ENCODE peak calls at places on chromosomes 4 and X, in six cellular contexts. E is NB4; Y is MV-4-11; G is substantia nigra; Z is stimulated activated CD4-positive, alpha-beta T cell treated with anti-CD3 and anti-CD28 coated beads, Interleukin-15, amount 100 ng/mL, for 24 hours; P is NCI-H526 treated with DMSO at 0.1 percent for 48 hours. M is an unnamed sample.

GRCh38 chr4:159504634-159505033 is 401.8 kb downstream of the RAPGEF2 start:
- DNase-seq in E (no peak), G (no peak), Y (no peak), P (no peak), Z (no peak), M (peak; percentile 87)

GRCh38 chr4:118289794-118290193 is 63.0 kb downstream of the PRSS12 start:
- DNase-seq in P (no peak), E (no peak), Y (no peak), G (no peak), Z (no peak), M (no peak)

GRCh38 chrX:129925305-129926092 is 19.5 kb downstream of the UTP14A start:
- DNase-seq in G (peak; percentile 36), Z (peak; percentile 70), Y (peak; percentile 76), E (peak; percentile 84), P (peak; percentile 39), M (peak; percentile 65)

GRCh38 chr4:67723949-67724348 is 23.0 kb upstream of the UBA6 start:
- DNase-seq in G (peak; percentile 8), P (no peak), E (no peak), Z (no peak), Y (no peak), M (no peak)

GRCh38 chr4:77776182-77777134 is 42.7 kb downstream of the CNOT6L start:
- DNase-seq in P (peak; percentile 79), Z (no peak), G (no peak), Y (no peak), E (no peak), M (no peak)

GRCh38 chr4:7236847-7237246 is 44.5 kb downstream of the SORCS2 start:
- DNase-seq in P (no peak), E (no peak), Z (no peak), G (no peak), Y (no peak), M (peak; percentile 58)

GRCh38 chr4:167581449-167581965 is 347.2 kb upstream of the SPOCK3 start:
- DNase-seq in E (no peak), G (no peak), Z (no peak), Y (no peak), P (no peak), M (peak; percentile 2)

GRCh38 chr4:57602133-57602532 is 491.9 kb upstream of the IGFBP7 start:
- DNase-seq in Z (no peak), E (no peak), P (no peak), Y (no peak), G (no peak), M (no peak)

GRCh38 chr4:86730310-86730709 is 118.9 kb downstream of the SLC10A6 start:
- DNase-seq in G (no peak), Z (no peak), Y (no peak), P (no peak), E (peak; percentile 1), M (no peak)

GRCh38 chr4:37765741-37766140 is 60.7 kb upstream of the PGM2 start:
- DNase-seq in P (no peak), Z (no peak), E (peak; percentile 27), G (no peak), Y (peak; percentile 15), M (no peak)

GRCh38 chr4:649293-649625 is 23.9 kb downstream of the PDE6B start:
- DNase-seq in P (no peak), E (no peak), G (no peak), Z (no peak), Y (no peak), M (no peak)

GRCh38 chrX:47217121-47217851 is 1.2 kb upstream of the CDK16 start:
- DNase-seq in P (peak; percentile 39), E (peak; percentile 43), Y (peak; percentile 53), Z (peak; percentile 22), G (no peak), M (no peak)

GRCh38 chrX:110244951-110245480 is 72.9 kb downstream of the AMMECR1 start:
- DNase-seq in Z (no peak), P (no peak), E (no peak), G (no peak), Y (no peak), M (no peak)